ENCODE peak calls at places on chromosomes 4 and X, in eight cellular contexts. P is stimulated activated CD4-positive, alpha-beta T cell treated with anti-CD3 and anti-CD28 coated beads, Interleukin-15, amount 100 ng/mL, for 24 hours; S is activated T-helper 1 cell treated with Interleukin-2 at 50 U/mL for 16 hours; T is stimulated activated CD8-positive, alpha-beta memory T cell treated with anti-CD3 and anti-CD28 coated beads, Interleukin-15, amount 100 ng/mL, for 1 hour; H is smooth muscle cell of the brain vasculature; L is astrocyte of the spinal cord; O is left ventricle myocardium superior; D is activated T-cell treated with anti-CD3 and anti-CD28 coated beads for 1 hour. U is an unnamed sample.
A peak's percentile ranks its signal among the peaks of the same experiment; 100 is the strongest.

GRCh38 chrX:8730812-8731578 is 942 bp downstream of the ANOS1 start:
- DNase-seq in P (no peak), S (no peak), T (no peak), H (no peak), L (no peak), O (peak; percentile 31), D (no peak), U (no peak)

GRCh38 chrX:20680998-20681397 is 414.3 kb upstream of the RPS6KA3 start:
- DNase-seq in P (no peak), S (no peak), T (no peak), H (no peak), L (no peak), O (no peak), D (no peak), U (no peak)

GRCh38 chr4:81722229-81722900 is 250.7 kb upstream of the RASGEF1B start:
- DNase-seq in P (no peak), S (no peak), T (no peak), H (no peak), L (no peak), O (no peak), D (no peak), U (no peak)

GRCh38 chrX:47239199-47239598 is 6.4 kb downstream of the USP11 start:
- DNase-seq in P (no peak), S (no peak), T (no peak), H (no peak), L (no peak), O (no peak), D (no peak), U (no peak)

GRCh38 chr4:146389561-146389960 is 132.2 kb downstream of the SLC10A7 start:
- DNase-seq in P (no peak), S (no peak), T (no peak), H (no peak), L (no peak), O (no peak), D (no peak), U (no peak)

GRCh38 chr4:55175779-55176231 is 50.4 kb upstream of the KDR start:
- DNase-seq in P (no peak), S (no peak), T (no peak), H (no peak), L (peak; percentile 65), O (no peak), D (no peak), U (no peak)

GRCh38 chrX:55841962-55842752 is 124.6 kb downstream of the RRAGB start:
- DNase-seq in P (no peak), S (no peak), T (no peak), H (no peak), L (no peak), O (no peak), D (no peak), U (no peak)

GRCh38 chr4:1379351-1379781 is 26.9 kb downstream of the NKX1-1 start:
- DNase-seq in P (no peak), S (no peak), T (no peak), H (no peak), L (no peak), O (peak; percentile 23), D (no peak), U (no peak)

GRCh38 chr4:152680988-152681731 is 1.4 kb upstream of the TMEM154 start:
- DNase-seq in P (no peak), S (no peak), T (no peak), H (no peak), L (peak; percentile 65), O (no peak), D (no peak), U (no peak)

GRCh38 chr4:38802561-38803355 is 1.8 kb downstream of the TLR1 start:
- DNase-seq in P (no peak), S (no peak), T (no peak), H (no peak), L (no peak), O (no peak), D (no peak), U (no peak)

GRCh38 chrX:23845316-23845932 is 62.3 kb downstream of the APOO start:
- DNase-seq in P (no peak), S (no peak), T (no peak), H (no peak), L (peak; percentile 5), O (no peak), D (no peak), U (no peak)

GRCh38 chr4:185113340-185113739 is 29.7 kb upstream of the SLC25A4 start:
- DNase-seq in P (no peak), S (no peak), T (no peak), H (no peak), L (no peak), O (no peak), D (no peak), U (no peak)

GRCh38 chrX:39438603-39439602 is 637.6 kb downstream of the MID1IP1 start:
- DNase-seq in P (no peak), S (no peak), T (no peak), H (no peak), L (no peak), O (no peak), D (no peak), U (no peak)

GRCh38 chrX:39639871-39640270 is 457.9 kb downstream of the BCOR start:
- DNase-seq in P (no peak), S (no peak), T (no peak), H (no peak), L (no peak), O (no peak), D (no peak), U (no peak)

GRCh38 chr4:128512767-128513322 is 225.2 kb upstream of the PGRMC2 start:
- DNase-seq in P (no peak), S (no peak), T (no peak), H (no peak), L (no peak), O (no peak), D (no peak), U (no peak)

U was measured in NCI-H1048.